ENCODE peak calls at places on chromosomes 13 and 19, in five cellular contexts. One of them, this sample, is unnamed.

GRCh38 chr13:112837371-112838037 is 131.5 kb upstream of the MCF2L start:
- DNase-seq in NT2/D1: no peak
- DNase-seq in right lobe of liver: no peak
- DNase-seq in right cardiac atrium: peak; percentile 47
- DNase-seq in dorsolateral prefrontal cortex: peak; percentile 61
- DNase-seq in this sample: no peak

GRCh38 chr13:108964601-108965000 is 335.2 kb downstream of the MYO16 start:
- DNase-seq in NT2/D1: no peak
- DNase-seq in right cardiac atrium: no peak
- DNase-seq in dorsolateral prefrontal cortex: no peak
- DNase-seq in right lobe of liver: no peak
- DNase-seq in this sample: no peak

GRCh38 chr19:41175825-41176734 is 16.9 kb upstream of the CYP2S1 start:
- DNase-seq in dorsolateral prefrontal cortex: no peak
- DNase-seq in right cardiac atrium: peak; percentile 28
- DNase-seq in NT2/D1: peak; percentile 88
- DNase-seq in right lobe of liver: peak; percentile 32
- DNase-seq in this sample: peak; percentile 27

GRCh38 chr19:12983561-12984142 is 11.6 kb upstream of the NFIX start:
- DNase-seq in right cardiac atrium: peak; percentile 81
- DNase-seq in NT2/D1: peak; percentile 33
- DNase-seq in right lobe of liver: peak; percentile 83
- DNase-seq in dorsolateral prefrontal cortex: peak; percentile 84
- DNase-seq in this sample: peak; percentile 80

GRCh38 chr13:46643165-46643777 is 90.3 kb downstream of the LRCH1 start:
- DNase-seq in NT2/D1: no peak
- DNase-seq in dorsolateral prefrontal cortex: no peak
- DNase-seq in right lobe of liver: no peak
- DNase-seq in right cardiac atrium: no peak
- DNase-seq in this sample: no peak

GRCh38 chr13:98143601-98144500 is 957 bp downstream of the FARP1 start:
- DNase-seq in NT2/D1: no peak
- DNase-seq in right lobe of liver: peak; percentile 45
- DNase-seq in right cardiac atrium: peak; percentile 34
- DNase-seq in dorsolateral prefrontal cortex: no peak
- DNase-seq in this sample: peak; percentile 20

GRCh38 chr19:42563352-42564210 is 31.1 kb downstream of the CEACAM8 start:
- DNase-seq in right lobe of liver: no peak
- DNase-seq in NT2/D1: no peak
- DNase-seq in dorsolateral prefrontal cortex: peak; percentile 59
- DNase-seq in right cardiac atrium: peak; percentile 34
- DNase-seq in this sample: no peak

GRCh38 chr13:46797468-46798237 is 692 bp upstream of the ESD start:
- DNase-seq in NT2/D1: no peak
- DNase-seq in right cardiac atrium: no peak
- DNase-seq in right lobe of liver: no peak
- DNase-seq in dorsolateral prefrontal cortex: no peak
- DNase-seq in this sample: no peak

GRCh38 chr13:114132419-114133121 is at the start of gene RASA3:
- DNase-seq in right cardiac atrium: peak; percentile 83
- DNase-seq in right lobe of liver: peak; percentile 82
- DNase-seq in NT2/D1: peak; percentile 79
- DNase-seq in dorsolateral prefrontal cortex: peak; percentile 74
- DNase-seq in this sample: peak; percentile 83

GRCh38 chr19:19489804-19490204 is 25.5 kb downstream of the TSSK6 start:
- DNase-seq in right lobe of liver: no peak
- DNase-seq in right cardiac atrium: no peak
- DNase-seq in dorsolateral prefrontal cortex: no peak
- DNase-seq in NT2/D1: no peak
- DNase-seq in this sample: no peak

GRCh38 chr19:1860133-1860775 is 3.1 kb downstream of the KLF16 start:
- DNase-seq in dorsolateral prefrontal cortex: peak; percentile 47
- DNase-seq in right cardiac atrium: peak; percentile 77
- DNase-seq in NT2/D1: no peak
- DNase-seq in right lobe of liver: peak; percentile 80
- DNase-seq in this sample: no peak

GRCh38 chr13:110911880-110912279 is 3.0 kb downstream of the ANKRD10 start:
- DNase-seq in dorsolateral prefrontal cortex: no peak
- DNase-seq in right cardiac atrium: no peak
- DNase-seq in right lobe of liver: no peak
- DNase-seq in NT2/D1: no peak
- DNase-seq in this sample: no peak
- H3K4me3 ChIP-seq in dorsolateral prefrontal cortex: no peak overlapping the region
- H3K4me3 ChIP-seq in right cardiac atrium: no peak overlapping the region
- H3K4me3 ChIP-seq in right lobe of liver: no peak overlapping the region
- H3K4me3 ChIP-seq in NT2/D1: no peak overlapping the region
- H3K4me3 ChIP-seq in this sample: peak overlapping the region; percentile 95

GRCh38 chr13:75726313-75726712 is 90.2 kb downstream of the LMO7 start:
- DNase-seq in NT2/D1: no peak
- DNase-seq in right cardiac atrium: no peak
- DNase-seq in dorsolateral prefrontal cortex: no peak
- DNase-seq in right lobe of liver: no peak
- DNase-seq in this sample: no peak
- H3K4me3 ChIP-seq in NT2/D1: no peak overlapping the region
- H3K4me3 ChIP-seq in right cardiac atrium: no peak overlapping the region
- H3K4me3 ChIP-seq in dorsolateral prefrontal cortex: no peak overlapping the region
- H3K4me3 ChIP-seq in right lobe of liver: no peak overlapping the region
- H3K4me3 ChIP-seq in this sample: no peak overlapping the region

GRCh38 chr19:3046621-3047306 is 15.5 kb downstream of the TLE5 start:
- DNase-seq in right cardiac atrium: no peak
- DNase-seq in NT2/D1: no peak
- DNase-seq in right lobe of liver: no peak
- DNase-seq in dorsolateral prefrontal cortex: no peak
- DNase-seq in this sample: no peak
- H3K4me3 ChIP-seq in right cardiac atrium: peak overlapping the region; percentile 84
- H3K4me3 ChIP-seq in NT2/D1: peak overlapping the region; percentile 18
- H3K4me3 ChIP-seq in right lobe of liver: peak overlapping the region; percentile 13
- H3K4me3 ChIP-seq in dorsolateral prefrontal cortex: peak overlapping the region; percentile 25
- H3K4me3 ChIP-seq in this sample: peak overlapping the region; percentile 65

GRCh38 chr13:101384929-101385328 is 31.4 kb downstream of the NALCN start:
- DNase-seq in right lobe of liver: no peak
- DNase-seq in dorsolateral prefrontal cortex: no peak
- DNase-seq in right cardiac atrium: no peak
- DNase-seq in NT2/D1: no peak
- DNase-seq in this sample: no peak

GRCh38 chr13:101393140-101393539 is 23.2 kb downstream of the NALCN start:
- DNase-seq in dorsolateral prefrontal cortex: no peak
- DNase-seq in right lobe of liver: no peak
- DNase-seq in NT2/D1: no peak
- DNase-seq in right cardiac atrium: no peak
- DNase-seq in this sample: no peak

GRCh38 chr13:101394597-101394996 is 21.7 kb downstream of the NALCN start:
- DNase-seq in NT2/D1: no peak
- DNase-seq in dorsolateral prefrontal cortex: no peak
- DNase-seq in right lobe of liver: no peak
- DNase-seq in right cardiac atrium: no peak
- DNase-seq in this sample: no peak

DNA sequence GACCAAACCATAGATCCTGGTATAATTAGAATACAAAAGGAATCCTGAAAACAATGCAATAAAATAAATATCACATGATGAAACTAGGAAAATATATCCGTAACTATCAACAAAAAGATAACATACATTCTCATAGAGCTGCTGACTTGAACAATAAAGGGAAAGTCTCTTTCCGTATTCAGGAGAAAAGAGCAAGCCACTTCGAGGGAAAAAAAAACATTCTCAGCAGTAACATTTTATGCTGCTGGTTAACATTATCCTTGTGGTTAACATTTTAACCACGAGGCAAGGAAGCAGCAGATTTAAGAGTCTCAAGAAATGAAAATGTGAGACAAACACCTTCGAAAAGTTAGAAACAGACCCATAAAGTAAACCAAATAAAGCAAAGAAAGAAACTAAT is 25.8 kb downstream of the NALCN start:
- DNase-seq in dorsolateral prefrontal cortex: no peak
- DNase-seq in right lobe of liver: no peak
- DNase-seq in right cardiac atrium: no peak
- DNase-seq in NT2/D1: no peak
- DNase-seq in this sample: no peak
- H3K4me3 ChIP-seq in dorsolateral prefrontal cortex: no peak overlapping the region
- H3K4me3 ChIP-seq in right lobe of liver: no peak overlapping the region
- H3K4me3 ChIP-seq in right cardiac atrium: no peak overlapping the region
- H3K4me3 ChIP-seq in NT2/D1: no peak overlapping the region
- H3K4me3 ChIP-seq in this sample: no peak overlapping the region

GRCh38 chr13:27168870-27169525 is 2.6 kb downstream of the USP12 start:
- DNase-seq in NT2/D1: no peak
- DNase-seq in right cardiac atrium: no peak
- DNase-seq in right lobe of liver: no peak
- DNase-seq in dorsolateral prefrontal cortex: no peak
- DNase-seq in this sample: no peak
- H3K4me3 ChIP-seq in NT2/D1: no peak overlapping the region
- H3K4me3 ChIP-seq in right cardiac atrium: no peak overlapping the region
- H3K4me3 ChIP-seq in right lobe of liver: no peak overlapping the region
- H3K4me3 ChIP-seq in dorsolateral prefrontal cortex: no peak overlapping the region
- H3K4me3 ChIP-seq in this sample: no peak overlapping the region

DNA sequence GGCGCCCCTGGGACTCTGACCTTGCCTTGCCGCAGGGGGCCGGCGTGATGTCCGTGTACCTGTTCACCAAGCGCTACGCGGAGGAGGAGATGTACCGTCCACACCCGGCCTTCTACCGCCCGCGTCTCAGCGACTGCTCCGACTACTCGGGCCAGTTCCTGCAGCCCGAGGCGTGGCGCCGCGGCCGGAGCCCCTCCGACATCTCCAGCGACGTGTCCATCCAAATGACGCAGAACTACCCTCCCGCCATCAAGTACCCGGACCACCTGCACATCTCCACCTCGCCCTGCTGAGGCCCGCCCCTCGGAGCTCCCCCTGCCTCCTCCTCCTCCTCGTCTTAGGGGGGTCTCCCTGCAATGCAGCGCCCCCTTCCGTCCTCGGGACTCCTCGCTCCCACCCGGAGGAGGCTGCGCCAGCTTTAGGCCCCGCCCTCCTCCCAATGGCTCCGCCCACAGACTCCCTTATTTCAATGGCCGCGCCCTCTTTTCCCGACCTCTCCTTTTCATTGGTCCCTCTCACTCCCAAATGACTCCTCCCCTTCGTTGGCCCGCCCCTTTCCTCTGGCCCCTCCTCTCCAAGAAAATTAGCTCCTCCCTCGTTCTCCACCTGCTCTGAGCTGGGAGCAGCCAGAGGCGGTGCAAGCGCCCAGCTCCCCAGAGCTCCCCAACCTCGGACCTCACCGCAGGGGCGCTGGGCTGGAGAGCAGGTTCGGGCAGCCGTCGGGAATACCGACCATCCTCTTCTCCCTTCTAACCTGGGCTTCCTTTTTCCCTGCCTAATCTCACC is 20.5 kb upstream of the CACNG8 start:
- DNase-seq in right lobe of liver: no peak
- DNase-seq in NT2/D1: peak; percentile 82
- DNase-seq in dorsolateral prefrontal cortex: no peak
- DNase-seq in right cardiac atrium: no peak
- DNase-seq in this sample: no peak
- H3K4me3 ChIP-seq in right lobe of liver: no peak overlapping the region
- H3K4me3 ChIP-seq in NT2/D1: peak overlapping the region; percentile 59
- H3K4me3 ChIP-seq in dorsolateral prefrontal cortex: no peak overlapping the region
- H3K4me3 ChIP-seq in right cardiac atrium: no peak overlapping the region
- H3K4me3 ChIP-seq in this sample: no peak overlapping the region

DNA sequence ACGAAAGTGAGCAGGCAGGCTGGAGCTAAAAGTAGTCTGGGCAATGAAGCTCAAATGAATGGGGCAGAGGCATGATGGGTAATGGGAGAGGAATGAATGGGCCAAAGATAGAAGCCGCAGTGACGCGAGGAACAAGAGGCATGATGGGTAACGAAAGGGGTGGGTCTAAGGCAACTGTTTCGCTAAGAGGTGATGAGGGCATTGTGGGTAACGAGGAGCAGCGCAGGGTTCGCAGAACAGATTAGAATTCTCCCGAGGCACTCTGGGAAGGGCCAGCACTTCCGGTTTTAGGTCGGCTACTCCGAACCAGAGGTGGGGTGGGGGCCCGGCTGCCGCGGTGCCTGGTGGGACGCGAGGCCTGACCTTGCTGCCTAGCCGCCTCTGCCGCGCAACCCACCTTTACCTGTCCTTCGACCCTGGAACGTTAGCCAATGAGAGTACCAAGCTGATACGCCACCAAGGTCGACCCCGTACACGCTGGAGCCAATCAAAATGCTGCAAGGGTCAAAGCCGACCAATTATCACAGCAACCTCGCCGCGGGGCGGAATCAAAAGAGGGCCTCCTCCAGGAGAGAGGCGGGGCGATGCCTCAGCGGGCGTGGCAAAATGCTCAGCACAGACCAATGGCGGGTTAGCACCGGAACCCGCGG is 563 bp upstream of the TOMM40 start:
- DNase-seq in NT2/D1: peak; percentile 98
- DNase-seq in right cardiac atrium: no peak
- DNase-seq in dorsolateral prefrontal cortex: peak; percentile 100
- DNase-seq in right lobe of liver: no peak
- DNase-seq in this sample: no peak
- H3K4me3 ChIP-seq in NT2/D1: no peak overlapping the region
- H3K4me3 ChIP-seq in right cardiac atrium: peak overlapping the region; percentile 37
- H3K4me3 ChIP-seq in dorsolateral prefrontal cortex: peak overlapping the region; percentile 68
- H3K4me3 ChIP-seq in right lobe of liver: peak overlapping the region; percentile 62
- H3K4me3 ChIP-seq in this sample: peak overlapping the region; percentile 86

This sample was measured in left ventricle myocardium inferior.